ENCODE peak calls at places on chromosome 17, in four cellular contexts. T, N, J and Y are unnamed samples.

GRCh38 chr17:77817953-77818352 is 140.6 kb upstream of the TNRC6C start:
- DNase-seq in T (no peak), J (no peak), N (no peak), Y (no peak)

GRCh38 chr17:78356163-78356713 is 3.6 kb downstream of the SOCS3 start:
- DNase-seq in T (peak; percentile 73), N (no peak), J (peak; percentile 75), Y (peak; percentile 87)

GRCh38 chr17:59874366-59874765 is 18.4 kb downstream of the TUBD1 start:
- DNase-seq in N (no peak), J (no peak), T (no peak), Y (no peak)

GRCh38 chr17:74579910-74580309 is 12.2 kb downstream of the CD300LD start:
- DNase-seq in T (no peak), N (no peak), J (no peak), Y (no peak)

GRCh38 chr17:73929860-73930430 is 273.5 kb upstream of the RPL38 start:
- DNase-seq in N (no peak), T (no peak), J (no peak), Y (no peak)

GRCh38 chr17:73072254-73072962 is 20.1 kb downstream of the SLC39A11 start:
- DNase-seq in T (no peak), N (no peak), J (no peak), Y (no peak)

GRCh38 chr17:39596543-39597267 is 11.0 kb downstream of the NEUROD2 start:
- DNase-seq in N (no peak), T (no peak), J (no peak), Y (no peak)

GRCh38 chr17:30782206-30782605 is 42.3 kb downstream of the CRLF3 start:
- DNase-seq in J (no peak), N (no peak), T (no peak), Y (no peak)

GRCh38 chr17:54194268-54194667 is 371.5 kb downstream of the KIF2B start:
- DNase-seq in J (no peak), T (no peak), N (no peak), Y (no peak)

GRCh38 chr17:58334661-58335060 is 6.1 kb upstream of the TSPOAP1 start:
- DNase-seq in T (no peak), J (no peak), N (no peak), Y (no peak)

GRCh38 chr17:57603978-57604377 is 141.1 kb downstream of the CCDC182 start:
- DNase-seq in J (no peak), N (no peak), T (no peak), Y (no peak)

GRCh38 chr17:50127661-50128361 is 2.1 kb downstream of the SAMD14 start:
- DNase-seq in N (no peak), T (no peak), J (peak; percentile 49), Y (no peak)

GRCh38 chr17:77409282-77410161 is 268.8 kb downstream of the SEC14L1 start:
- DNase-seq in J (no peak), N (no peak), T (no peak), Y (no peak)

GRCh38 chr17:42814633-42815399 is 9.3 kb downstream of the BECN1 start:
- DNase-seq in N (no peak), T (no peak), J (no peak), Y (no peak)

GRCh38 chr17:64183815-64184397 is 54.0 kb upstream of the ERN1 start:
- DNase-seq in T (no peak), N (no peak), J (no peak), Y (no peak)

GRCh38 chr17:40535924-40536717 is 29.2 kb downstream of the CCR7 start:
- DNase-seq in N (no peak), T (no peak), J (peak; percentile 94), Y (no peak)

GRCh38 chr17:81391964-81392908 is 3.0 kb upstream of the BAHCC1 start:
- DNase-seq in N (no peak), J (no peak), T (no peak), Y (no peak)

GRCh38 chr17:38550661-38551060 is 55.1 kb downstream of the SRCIN1 start:
- DNase-seq in J (peak; percentile 56), N (no peak), T (no peak), Y (no peak)

GRCh38 chr17:11035681-11036080 is 197.8 kb upstream of the PIRT start:
- DNase-seq in T (no peak), N (no peak), J (no peak), Y (no peak)

GRCh38 chr17:17205368-17206148 is 575 bp downstream of the PLD6 start:
- DNase-seq in T (no peak), N (peak; percentile 42), J (peak; percentile 65), Y (peak; percentile 65)

GRCh38 chr17:39828443-39828842 is 35.7 kb downstream of the IKZF3 start:
- DNase-seq in N (peak; percentile 33), J (no peak), T (no peak), Y (no peak)

GRCh38 chr17:944266-944665 is 35.3 kb downstream of the NXN start:
- DNase-seq in J (no peak), N (no peak), T (no peak), Y (no peak)

GRCh38 chr17:43597624-43598358 is 51.7 kb upstream of the ETV4 start:
- DNase-seq in N (no peak), T (no peak), J (no peak), Y (no peak)

GRCh38 chr17:22123536-22124281 is 431.4 kb downstream of the KCNJ18 start:
- DNase-seq in N (no peak), J (no peak), T (no peak), Y (no peak)

GRCh38 chr17:41416478-41416877 is 7.9 kb downstream of the KRT37 start:
- DNase-seq in T (no peak), N (peak; percentile 71), J (no peak), Y (no peak)

GRCh38 chr17:82318169-82318498 is 726 bp upstream of the CD7 start:
- DNase-seq in T (no peak), N (no peak), J (no peak), Y (no peak)

GRCh38 chr17:76397184-76397583 is 12.8 kb downstream of the SPHK1 start:
- DNase-seq in J (no peak), N (no peak), T (no peak), Y (peak; percentile 40)

GRCh38 chr17:73827627-73828241 is 183.5 kb upstream of the SDK2 start:
- DNase-seq in N (peak; percentile 24), T (peak; percentile 38), J (no peak), Y (peak; percentile 46)

GRCh38 chr17:40993084-40993483 is 880 bp downstream of the KRTAP3-3 start:
- DNase-seq in T (no peak), J (no peak), N (no peak), Y (no peak)

GRCh38 chr17:57484826-57485565 is 228.7 kb downstream of the MSI2 start:
- DNase-seq in N (no peak), J (peak; percentile 23), T (no peak), Y (no peak)

GRCh38 chr17:2594657-2595085 is 1.2 kb downstream of the PAFAH1B1 start:
- DNase-seq in T (no peak), N (no peak), J (no peak), Y (no peak)

GRCh38 chr17:49753959-49754391 is 10.0 kb downstream of the FAM117A start:
- DNase-seq in J (peak; percentile 68), T (no peak), N (no peak), Y (no peak)

GRCh38 chr17:50029185-50029584 is 26.7 kb upstream of the ITGA3 start:
- DNase-seq in N (no peak), T (no peak), J (no peak), Y (no peak)

GRCh38 chr17:34579979-34580684 is 750 bp downstream of the TMEM132E start:
- DNase-seq in N (no peak), J (no peak), T (no peak), Y (peak; percentile 43)

GRCh38 chr17:45200701-45201100 is 21.0 kb upstream of the FMNL1 start:
- DNase-seq in T (no peak), N (peak; percentile 77), J (peak; percentile 47), Y (no peak)
- TF ChIP-seq JUN in T (no peak), N (no peak), J (no peak), Y (no peak)

GRCh38 chr17:29617125-29617480 is 5.6 kb downstream of the CORO6 start:
- DNase-seq in J (peak; percentile 56), T (no peak), N (peak; percentile 80), Y (peak; percentile 88)

GRCh38 chr17:29614345-29615047 is 8.2 kb downstream of the CORO6 start:
- DNase-seq in N (no peak), T (no peak), J (no peak), Y (no peak)

GRCh38 chr17:29616300-29617048 is 6.2 kb downstream of the CORO6 start:
- DNase-seq in J (no peak), T (no peak), N (no peak), Y (no peak)

GRCh38 chr17:29615048-29615385 is 7.7 kb downstream of the CORO6 start:
- DNase-seq in J (peak; percentile 50), T (no peak), N (no peak), Y (no peak)

GRCh38 chr17:29615492-29616299 is 7.0 kb downstream of the CORO6 start:
- DNase-seq in N (peak; percentile 72), J (peak; percentile 92), T (no peak), Y (peak; percentile 74)
- TF ChIP-seq PHF8 in N (peak; percentile 36), J (no peak), T (no peak), Y (no peak)

GRCh38 chr17:8900207-8900606 is 32.7 kb upstream of the PIK3R6 start:
- DNase-seq in J (no peak), T (no peak), N (no peak), Y (no peak)

GRCh38 chr17:8900626-8901585 is 33.4 kb upstream of the PIK3R6 start:
- DNase-seq in T (no peak), J (no peak), N (no peak), Y (no peak)

GRCh38 chr17:8904686-8905085 is 37.2 kb upstream of the PIK3R6 start:
- DNase-seq in N (no peak), J (no peak), T (no peak), Y (no peak)

GRCh38 chr17:8905256-8905778 is 37.8 kb upstream of the PIK3R6 start:
- DNase-seq in N (no peak), T (no peak), J (no peak), Y (no peak)

DNA sequence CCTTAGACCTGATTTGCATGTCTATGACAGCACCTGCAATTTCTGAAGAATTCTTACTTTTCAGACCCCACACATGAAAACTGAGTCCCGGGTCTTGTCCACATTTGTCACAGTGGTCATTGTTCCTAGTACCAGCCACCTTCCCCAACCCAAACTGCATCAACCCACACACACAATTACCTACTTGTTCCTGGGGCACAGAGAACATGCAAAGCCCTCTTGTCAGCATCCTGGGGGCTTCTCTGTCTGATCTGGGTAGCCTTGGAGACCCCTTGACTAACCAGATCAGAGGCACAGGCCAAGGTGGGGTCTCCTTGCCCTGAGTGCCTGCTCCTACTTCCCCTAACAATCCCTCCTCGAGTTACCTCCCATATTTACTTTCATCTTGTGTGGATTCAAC is 36.7 kb upstream of the PIK3R6 start:
- DNase-seq in J (no peak), T (no peak), N (no peak), Y (no peak)
- TF ChIP-seq JUN in J (no peak), T (no peak), N (no peak), Y (no peak)

GRCh38 chr17:71217769-71218168 is 903.1 kb upstream of the SOX9 start:
- DNase-seq in N (no peak), J (no peak), T (no peak), Y (no peak)
- TF ChIP-seq PHF8 in N (no peak), J (no peak), T (no peak), Y (no peak)